ENCODE peak calls at places on chromosomes 11 and 22, in six cellular contexts. One of them, this sample, is unnamed.
A peak's percentile ranks its signal among the peaks of the same experiment; 100 is the strongest.

GRCh38 chr11:13297917-13298356 is 20.3 kb downstream of the BMAL1 start:
- DNase-seq in GM23248: no peak
- DNase-seq in brain microvascular endothelial cell: no peak
- DNase-seq in pancreas: no peak
- DNase-seq in H7: no peak
- DNase-seq in AG04450: no peak
- DNase-seq in this sample: no peak

GRCh38 chr11:2886191-2886894 is 768 bp upstream of the CDKN1C start:
- DNase-seq in GM23248: peak; percentile 45
- DNase-seq in brain microvascular endothelial cell: no peak
- DNase-seq in pancreas: peak; percentile 49
- DNase-seq in H7: peak; percentile 84
- DNase-seq in AG04450: no peak
- DNase-seq in this sample: no peak

GRCh38 chr11:100329352-100329751 is 357.7 kb upstream of the ARHGAP42 start:
- DNase-seq in GM23248: no peak
- DNase-seq in brain microvascular endothelial cell: no peak
- DNase-seq in pancreas: no peak
- DNase-seq in H7: no peak
- DNase-seq in AG04450: no peak
- DNase-seq in this sample: no peak

GRCh38 chr11:99446400-99446799 is 425.7 kb downstream of the CNTN5 start:
- DNase-seq in GM23248: no peak
- DNase-seq in brain microvascular endothelial cell: no peak
- DNase-seq in pancreas: no peak
- DNase-seq in H7: no peak
- DNase-seq in AG04450: no peak
- DNase-seq in this sample: no peak

GRCh38 chr22:44256860-44257560 is 55.7 kb downstream of the SHISAL1 start:
- DNase-seq in GM23248: no peak
- DNase-seq in brain microvascular endothelial cell: no peak
- DNase-seq in pancreas: no peak
- DNase-seq in H7: peak; percentile 58
- DNase-seq in AG04450: no peak
- DNase-seq in this sample: no peak

GRCh38 chr11:128194226-128194625 is 393.1 kb downstream of the ETS1 start:
- DNase-seq in GM23248: no peak
- DNase-seq in brain microvascular endothelial cell: no peak
- DNase-seq in pancreas: no peak
- DNase-seq in H7: no peak
- DNase-seq in AG04450: no peak
- DNase-seq in this sample: no peak

GRCh38 chr11:18650859-18651557 is 16.9 kb upstream of the SPTY2D1 start:
- DNase-seq in GM23248: peak; percentile 66
- DNase-seq in brain microvascular endothelial cell: peak; percentile 36
- DNase-seq in pancreas: peak; percentile 48
- DNase-seq in H7: peak; percentile 73
- DNase-seq in AG04450: peak; percentile 42
- DNase-seq in this sample: peak; percentile 26

GRCh38 chr11:123519055-123519796 is 89.2 kb downstream of the GRAMD1B start:
- DNase-seq in GM23248: peak; percentile 68
- DNase-seq in brain microvascular endothelial cell: peak; percentile 15
- DNase-seq in pancreas: no peak
- DNase-seq in H7: peak; percentile 47
- DNase-seq in AG04450: no peak
- DNase-seq in this sample: no peak

GRCh38 chr11:130246719-130247118 is 68.0 kb downstream of the ZBTB44 start:
- DNase-seq in GM23248: peak; percentile 61
- DNase-seq in brain microvascular endothelial cell: peak; percentile 59
- DNase-seq in pancreas: no peak
- DNase-seq in H7: no peak
- DNase-seq in AG04450: peak; percentile 24
- DNase-seq in this sample: no peak

GRCh38 chr22:19984201-19984753 is 32.3 kb downstream of the ARVCF start:
- DNase-seq in GM23248: peak; percentile 90
- DNase-seq in brain microvascular endothelial cell: peak; percentile 60
- DNase-seq in pancreas: no peak
- DNase-seq in H7: no peak
- DNase-seq in AG04450: peak; percentile 16
- DNase-seq in this sample: no peak

GRCh38 chr22:50713571-50714056 is 24.4 kb upstream of the ACR start:
- DNase-seq in GM23248: no peak
- DNase-seq in brain microvascular endothelial cell: no peak
- DNase-seq in pancreas: no peak
- DNase-seq in H7: no peak
- DNase-seq in AG04450: no peak
- DNase-seq in this sample: no peak

GRCh38 chr11:103624708-103625623 is 411.5 kb upstream of the DDI1 start:
- DNase-seq in GM23248: peak; percentile 95
- DNase-seq in brain microvascular endothelial cell: peak; percentile 73
- DNase-seq in pancreas: no peak
- DNase-seq in H7: no peak
- DNase-seq in AG04450: peak; percentile 84
- DNase-seq in this sample: peak; percentile 78

GRCh38 chr11:35494966-35495365 is 30.4 kb downstream of the PAMR1 start:
- DNase-seq in GM23248: no peak
- DNase-seq in brain microvascular endothelial cell: no peak
- DNase-seq in pancreas: no peak
- DNase-seq in H7: no peak
- DNase-seq in AG04450: no peak
- DNase-seq in this sample: no peak

GRCh38 chr11:74678041-74678440 is 53.2 kb downstream of the CHRDL2 start:
- DNase-seq in GM23248: no peak
- DNase-seq in brain microvascular endothelial cell: no peak
- DNase-seq in pancreas: no peak
- DNase-seq in H7: no peak
- DNase-seq in AG04450: no peak
- DNase-seq in this sample: no peak

GRCh38 chr22:25235547-25236290 is 16.3 kb downstream of the CRYBB2 start:
- DNase-seq in GM23248: peak; percentile 71
- DNase-seq in brain microvascular endothelial cell: peak; percentile 60
- DNase-seq in pancreas: peak; percentile 84
- DNase-seq in H7: peak; percentile 100
- DNase-seq in AG04450: peak; percentile 10
- DNase-seq in this sample: peak; percentile 34

GRCh38 chr11:61912530-61912898 is 4.9 kb downstream of the RAB3IL1 start:
- DNase-seq in GM23248: no peak
- DNase-seq in brain microvascular endothelial cell: no peak
- DNase-seq in pancreas: no peak
- DNase-seq in H7: no peak
- DNase-seq in AG04450: no peak
- DNase-seq in this sample: no peak

GRCh38 chr22:28896611-28897010 is 13.2 kb downstream of the ZNRF3 start:
- DNase-seq in GM23248: no peak
- DNase-seq in brain microvascular endothelial cell: no peak
- DNase-seq in pancreas: no peak
- DNase-seq in H7: no peak
- DNase-seq in AG04450: no peak
- DNase-seq in this sample: no peak

GRCh38 chr11:78039919-78040671 is 17.0 kb upstream of the KCTD14 start:
- DNase-seq in GM23248: peak; percentile 85
- DNase-seq in brain microvascular endothelial cell: peak; percentile 75
- DNase-seq in pancreas: peak; percentile 60
- DNase-seq in H7: no peak
- DNase-seq in AG04450: peak; percentile 54
- DNase-seq in this sample: no peak

GRCh38 chr11:124470516-124471231 is 25.2 kb upstream of the OR8B8 start:
- DNase-seq in GM23248: no peak
- DNase-seq in brain microvascular endothelial cell: no peak
- DNase-seq in pancreas: no peak
- DNase-seq in H7: no peak
- DNase-seq in AG04450: no peak
- DNase-seq in this sample: no peak

GRCh38 chr11:44632466-44633123 is 67.1 kb downstream of the CD82 start:
- DNase-seq in GM23248: peak; percentile 55
- DNase-seq in brain microvascular endothelial cell: peak; percentile 31
- DNase-seq in pancreas: peak; percentile 23
- DNase-seq in H7: peak; percentile 78
- DNase-seq in AG04450: no peak
- DNase-seq in this sample: no peak

GRCh38 chr11:100892886-100893285 is 205.8 kb downstream of the ARHGAP42 start:
- DNase-seq in GM23248: no peak
- DNase-seq in brain microvascular endothelial cell: no peak
- DNase-seq in pancreas: no peak
- DNase-seq in H7: no peak
- DNase-seq in AG04450: no peak
- DNase-seq in this sample: no peak

DNA sequence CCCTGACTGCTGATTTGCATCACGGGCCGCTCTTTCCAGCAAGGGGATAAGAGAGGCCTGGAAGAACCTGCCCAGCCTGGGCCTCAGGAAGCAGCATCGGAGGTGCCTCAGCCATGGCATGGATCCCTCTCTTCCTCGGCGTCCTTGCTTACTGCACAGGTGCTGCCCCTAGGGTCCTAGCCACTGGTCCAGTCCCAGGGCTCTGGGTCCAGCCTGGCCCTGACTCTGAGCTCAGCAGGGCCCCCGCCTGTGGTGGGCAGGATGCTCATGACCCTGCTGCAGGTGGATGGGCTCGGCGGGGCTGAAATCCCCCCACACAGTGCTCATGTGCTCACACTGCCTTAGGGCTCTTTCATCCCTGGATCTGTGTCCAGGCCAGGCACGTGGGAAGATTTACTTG is 7.0 kb upstream of the IGLL5 start:
- DNase-seq in GM23248: no peak
- DNase-seq in brain microvascular endothelial cell: no peak
- DNase-seq in pancreas: no peak
- DNase-seq in H7: no peak
- DNase-seq in AG04450: no peak
- DNase-seq in this sample: no peak
- H3K4me3 ChIP-seq in GM23248: no peak overlapping the region
- H3K4me3 ChIP-seq in brain microvascular endothelial cell: no peak overlapping the region
- H3K4me3 ChIP-seq in pancreas: no peak overlapping the region
- H3K4me3 ChIP-seq in H7: no peak overlapping the region
- H3K4me3 ChIP-seq in AG04450: no peak overlapping the region
- H3K4me3 ChIP-seq in this sample: no peak overlapping the region

DNA sequence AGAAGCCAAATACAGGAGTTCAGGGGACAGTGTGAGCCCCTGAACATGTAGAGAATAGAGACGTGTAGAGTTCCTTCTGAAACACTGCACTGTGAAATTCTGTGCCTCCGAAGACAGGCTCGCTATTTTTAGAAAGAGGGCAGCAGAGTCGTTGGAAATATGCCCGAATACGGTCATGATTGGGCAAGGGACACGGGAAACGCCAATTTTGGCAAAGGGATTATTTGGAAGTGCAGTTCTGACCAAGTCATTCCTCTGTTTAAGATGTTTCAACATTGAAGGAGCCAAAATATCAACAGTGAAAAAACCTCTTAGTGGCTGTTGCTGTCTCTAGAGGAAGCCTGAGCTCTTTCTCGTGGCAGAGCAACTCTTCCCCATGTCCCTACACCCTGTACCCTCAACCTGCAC is 9.5 kb upstream of the CBX6 start:
- DNase-seq in GM23248: peak; percentile 91
- DNase-seq in brain microvascular endothelial cell: no peak
- DNase-seq in pancreas: peak; percentile 65
- DNase-seq in H7: no peak
- DNase-seq in AG04450: peak; percentile 56
- DNase-seq in this sample: peak; percentile 35
- H3K4me3 ChIP-seq in GM23248: peak overlapping the region; percentile 37
- H3K4me3 ChIP-seq in brain microvascular endothelial cell: no peak overlapping the region
- H3K4me3 ChIP-seq in pancreas: no peak overlapping the region
- H3K4me3 ChIP-seq in H7: no peak overlapping the region
- H3K4me3 ChIP-seq in AG04450: peak overlapping the region; percentile 13
- H3K4me3 ChIP-seq in this sample: no peak overlapping the region

DNA sequence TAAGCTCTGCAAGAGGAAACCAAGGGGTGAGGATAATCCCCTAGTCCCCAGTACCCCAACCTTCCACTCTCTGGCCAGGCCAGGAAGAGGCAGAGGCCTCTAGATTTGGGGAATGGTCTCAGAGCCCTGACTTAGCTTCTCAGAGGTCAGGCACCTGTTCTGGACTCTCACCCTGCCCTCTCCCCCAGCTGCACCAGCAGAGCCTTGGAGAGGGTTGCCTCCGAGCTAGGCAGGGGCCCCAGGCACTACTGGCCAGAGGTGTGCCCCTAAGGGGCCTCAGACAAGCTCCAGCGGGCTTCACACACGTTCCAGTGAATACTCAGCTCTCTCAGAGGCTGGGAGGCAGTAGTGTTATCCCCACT is 8.0 kb downstream of the FREY1 start:
- DNase-seq in GM23248: no peak
- DNase-seq in brain microvascular endothelial cell: no peak
- DNase-seq in pancreas: no peak
- DNase-seq in H7: no peak
- DNase-seq in AG04450: no peak
- DNase-seq in this sample: no peak
- H3K4me3 ChIP-seq in GM23248: peak overlapping the region; percentile 75
- H3K4me3 ChIP-seq in brain microvascular endothelial cell: no peak overlapping the region
- H3K4me3 ChIP-seq in pancreas: peak overlapping the region; percentile 65
- H3K4me3 ChIP-seq in H7: no peak overlapping the region
- H3K4me3 ChIP-seq in AG04450: peak overlapping the region; percentile 63
- H3K4me3 ChIP-seq in this sample: no peak overlapping the region

GRCh38 chr11:91366816-91367215 is 857.8 kb upstream of the FAT3 start:
- DNase-seq in GM23248: no peak
- DNase-seq in brain microvascular endothelial cell: no peak
- DNase-seq in pancreas: no peak
- DNase-seq in H7: no peak
- DNase-seq in AG04450: no peak
- DNase-seq in this sample: no peak

GRCh38 chr11:91366186-91366585 is 858.4 kb upstream of the FAT3 start:
- DNase-seq in GM23248: no peak
- DNase-seq in brain microvascular endothelial cell: no peak
- DNase-seq in pancreas: no peak
- DNase-seq in H7: no peak
- DNase-seq in AG04450: no peak
- DNase-seq in this sample: no peak
- H3K4me3 ChIP-seq in GM23248: no peak overlapping the region
- H3K4me3 ChIP-seq in brain microvascular endothelial cell: no peak overlapping the region
- H3K4me3 ChIP-seq in pancreas: no peak overlapping the region
- H3K4me3 ChIP-seq in H7: no peak overlapping the region
- H3K4me3 ChIP-seq in AG04450: no peak overlapping the region
- H3K4me3 ChIP-seq in this sample: no peak overlapping the region

GRCh38 chr11:67516806-67517205 is 6.4 kb downstream of the CABP2 start:
- DNase-seq in GM23248: no peak
- DNase-seq in brain microvascular endothelial cell: no peak
- DNase-seq in pancreas: no peak
- DNase-seq in H7: no peak
- DNase-seq in AG04450: no peak
- DNase-seq in this sample: no peak
- H3K4me3 ChIP-seq in GM23248: no peak overlapping the region
- H3K4me3 ChIP-seq in brain microvascular endothelial cell: no peak overlapping the region
- H3K4me3 ChIP-seq in pancreas: no peak overlapping the region
- H3K4me3 ChIP-seq in H7: no peak overlapping the region
- H3K4me3 ChIP-seq in AG04450: no peak overlapping the region
- H3K4me3 ChIP-seq in this sample: no peak overlapping the region

DNA sequence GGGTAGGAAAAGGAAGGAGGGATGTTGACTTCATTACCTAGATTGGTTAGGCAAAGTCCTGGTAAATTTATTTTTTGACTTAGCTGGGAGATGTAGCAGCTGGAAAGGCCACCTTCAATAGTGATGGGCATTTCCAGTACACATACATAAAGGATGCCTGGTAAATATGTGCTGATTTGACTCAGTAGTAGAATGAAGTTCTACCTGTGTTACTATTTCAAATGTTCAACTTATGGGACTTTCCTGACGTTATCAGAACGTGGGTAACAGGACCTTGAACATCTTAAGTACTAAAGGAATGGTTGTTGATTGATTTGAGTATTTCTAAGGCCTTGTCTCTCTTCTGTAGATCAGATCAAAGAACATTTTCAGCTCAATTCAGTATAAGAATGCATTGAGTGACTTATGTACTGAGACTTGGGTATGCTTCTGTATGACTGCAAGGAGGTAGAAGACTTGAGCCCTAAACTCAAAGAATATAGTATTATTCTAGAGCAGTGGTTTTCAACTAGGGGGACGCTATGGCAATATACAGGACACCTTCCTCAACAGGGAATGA is 27.1 kb downstream of the RNF121 start:
- DNase-seq in GM23248: no peak
- DNase-seq in brain microvascular endothelial cell: no peak
- DNase-seq in pancreas: no peak
- DNase-seq in H7: no peak
- DNase-seq in AG04450: no peak
- DNase-seq in this sample: no peak
- H3K4me3 ChIP-seq in GM23248: no peak overlapping the region
- H3K4me3 ChIP-seq in brain microvascular endothelial cell: no peak overlapping the region
- H3K4me3 ChIP-seq in pancreas: no peak overlapping the region
- H3K4me3 ChIP-seq in H7: no peak overlapping the region
- H3K4me3 ChIP-seq in AG04450: no peak overlapping the region
- H3K4me3 ChIP-seq in this sample: no peak overlapping the region